ENCODE peak calls at places on chromosomes 12 and 14, in six cellular contexts. T, G, W, M, J and V are unnamed samples.

GRCh38 chr12:95118138-95118787 is 44.8 kb upstream of the NR2C1 start:
- DNase-seq in J (peak), W (peak), M (no peak), G (no peak), T (peak), V (no peak)

GRCh38 chr12:34373926-34374325 is 351.6 kb downstream of the ALG10 start:
- DNase-seq in G (no peak), W (no peak), J (no peak), T (no peak), M (no peak), V (no peak)

GRCh38 chr14:35333797-35334743 is 41.9 kb downstream of the PSMA6 start:
- DNase-seq in G (no peak), J (no peak), W (peak), T (no peak), M (no peak), V (no peak)

GRCh38 chr12:6380141-6381121 is 3.5 kb upstream of the LTBR start:
- DNase-seq in W (no peak), T (no peak), J (no peak), M (no peak), G (no peak), V (no peak)

GRCh38 chr14:76964695-76965094 is 63.8 kb downstream of the IRF2BPL start:
- DNase-seq in J (no peak), G (no peak), W (no peak), T (no peak), M (no peak), V (no peak)

GRCh38 chr14:94945615-94946014 is 175.7 kb upstream of the GSC start:
- DNase-seq in T (no peak), W (no peak), M (no peak), J (no peak), G (no peak), V (no peak)

GRCh38 chr14:99395904-99396530 is 84.6 kb downstream of the SETD3 start:
- DNase-seq in G (no peak), M (no peak), W (no peak), T (no peak), J (peak), V (no peak)

GRCh38 chr12:108573310-108573709 is 10.9 kb downstream of the ISCU start:
- DNase-seq in G (no peak), T (no peak), W (no peak), J (no peak), M (no peak), V (no peak)